ENCODE peak calls at places on chromosomes 2 and 18, in five cellular contexts. K is HCT116, P is K562, W is SK-N-SH, X is H1. Q is an unnamed sample.

GRCh38 chr2:57549642-57550102 is 496.9 kb upstream of the VRK2 start:
- DNase-seq in K (peak; percentile 16), X (no peak), P (no peak), W (no peak), Q (peak; percentile 22)

GRCh38 chr2:46298522-46299351 is 1.5 kb downstream of the EPAS1 start:
- DNase-seq in W (peak; percentile 88), P (peak; percentile 26), X (no peak), K (no peak), Q (peak; percentile 44)

GRCh38 chr2:153819501-153819900 is 52.2 kb upstream of the GALNT13 start:
- DNase-seq in W (no peak), K (no peak), P (no peak), X (no peak), Q (no peak)

GRCh38 chr2:105590780-105591660 is 153.7 kb upstream of the NCK2 start:
- DNase-seq in W (no peak), X (no peak), K (no peak), P (no peak), Q (peak; percentile 34)

GRCh38 chr2:234512884-234513669 is 16.2 kb upstream of the ARL4C start:
- DNase-seq in P (peak; percentile 38), K (no peak), X (no peak), W (peak; percentile 64), Q (no peak)

GRCh38 chr18:39840406-39840805 is 2114.6 kb upstream of the PIK3C3 start:
- DNase-seq in X (no peak), P (no peak), W (no peak), K (no peak), Q (no peak)

GRCh38 chr18:36509646-36510197 is 212.2 kb downstream of the FHOD3 start:
- DNase-seq in K (no peak), X (no peak), P (no peak), W (no peak), Q (peak; percentile 12)

GRCh38 chr2:160247295-160247694 is 47.2 kb upstream of the ITGB6 start:
- DNase-seq in P (no peak), X (no peak), W (no peak), K (no peak), Q (no peak)

GRCh38 chr2:74147729-74148456 is at the start of gene BOLA3:
- DNase-seq in W (peak; percentile 99), K (peak; percentile 39), P (peak; percentile 97), X (peak; percentile 49), Q (peak; percentile 80)

GRCh38 chr18:76449110-76449453 is 46.0 kb downstream of the ZNF516 start:
- DNase-seq in W (no peak), X (no peak), K (no peak), P (no peak), Q (no peak)

GRCh38 chr2:185202416-185202815 is 536.2 kb upstream of the FSIP2 start:
- DNase-seq in W (no peak), X (no peak), K (no peak), P (no peak), Q (no peak)
- TF ChIP-seq JUND in W (no peak), X (no peak), K (no peak), P (no peak), Q (no peak)

DNA sequence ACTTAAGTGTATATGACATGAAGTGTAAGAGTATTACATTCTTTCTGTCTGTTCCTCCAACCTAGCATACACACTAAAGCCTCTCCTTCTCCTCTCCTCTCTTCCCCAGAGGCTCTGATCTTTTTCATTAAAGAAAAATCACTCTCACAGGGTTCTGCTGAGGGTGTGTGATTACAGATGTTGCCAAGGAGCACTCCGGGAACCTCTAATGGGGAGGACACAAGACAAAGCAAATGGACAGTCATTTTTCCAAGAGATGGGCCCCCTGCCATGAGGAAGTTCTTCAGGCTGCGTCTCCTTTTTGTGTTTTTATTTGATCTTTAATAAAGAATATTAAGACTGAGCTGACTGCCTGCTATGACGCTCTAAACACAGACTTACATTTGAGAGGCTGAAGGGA is 578.0 kb downstream of the PIK3C3 start:
- DNase-seq in W (no peak), K (no peak), X (no peak), P (no peak), Q (no peak)
- TF ChIP-seq JUND in W (no peak), K (no peak), X (no peak), P (no peak), Q (no peak)

GRCh38 chr2:85598594-85599340 is 3.2 kb downstream of the RNF181 start:
- DNase-seq in W (no peak), K (no peak), X (no peak), P (no peak), Q (no peak)

GRCh38 chr2:85594715-85595377 is 699 bp upstream of the RNF181 start:
- DNase-seq in X (no peak), K (no peak), P (no peak), W (no peak), Q (no peak)

GRCh38 chr2:85595378-85596232 is at the start of gene RNF181:
- DNase-seq in P (peak; percentile 94), X (peak; percentile 85), W (peak; percentile 95), K (peak; percentile 96), Q (peak; percentile 98)

GRCh38 chr2:85596486-85597143 is 1.1 kb downstream of the RNF181 start:
- DNase-seq in K (no peak), X (no peak), P (no peak), W (no peak), Q (no peak)

DNA sequence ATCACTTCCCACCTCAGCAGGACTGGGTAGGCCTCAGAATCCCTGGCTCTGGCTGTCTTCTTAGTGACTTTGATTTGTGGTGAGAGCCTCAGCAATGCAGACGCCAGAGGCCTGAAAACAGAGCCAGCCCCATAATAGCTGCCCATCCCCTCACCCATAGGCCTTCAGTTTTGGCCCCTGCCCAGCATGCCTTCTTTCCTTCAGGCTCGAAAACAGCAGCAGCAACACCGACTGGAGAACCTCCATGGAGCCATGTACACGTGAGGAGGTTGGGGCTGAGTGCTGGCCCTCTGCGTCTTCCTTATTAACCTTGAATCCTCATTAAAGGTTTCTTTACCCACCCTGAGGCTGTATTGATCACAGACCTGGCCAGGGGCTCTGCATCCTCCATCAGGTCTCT is 1.7 kb downstream of the RNF181 start:
- DNase-seq in W (no peak), X (no peak), K (no peak), P (no peak), Q (no peak)
- TF ChIP-seq JUND in W (no peak), X (no peak), K (no peak), P (no peak), Q (no peak)

DNA sequence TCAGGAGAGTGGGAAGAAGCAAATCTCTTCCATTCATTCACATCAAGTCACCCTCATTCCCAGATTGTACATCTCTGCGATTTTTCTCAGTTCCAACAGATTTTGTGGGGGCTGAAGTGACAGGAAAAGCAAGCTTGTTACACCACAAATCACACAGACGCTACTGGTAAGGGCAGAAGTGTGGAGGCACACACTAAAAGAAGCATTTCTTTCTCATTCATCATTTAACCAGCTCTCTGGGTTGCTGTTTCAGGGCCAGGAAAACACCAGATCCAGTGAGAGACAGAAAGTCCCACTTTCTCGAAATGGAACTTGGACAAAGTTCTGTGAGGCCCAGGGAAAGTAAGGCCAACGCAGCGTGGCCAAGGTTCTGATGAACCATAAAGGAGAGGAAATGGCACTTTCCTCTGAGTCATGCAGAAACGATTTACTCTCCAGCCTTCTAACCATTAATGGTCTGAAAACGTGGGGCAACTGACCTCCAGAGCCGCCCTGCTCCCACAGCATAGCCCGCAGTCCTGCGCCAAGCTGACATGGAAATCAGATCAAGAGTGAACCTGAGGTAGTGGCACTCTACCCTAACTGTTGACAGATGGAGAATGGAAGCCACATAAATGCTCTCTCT is 191.0 kb downstream of the C1D start:
- DNase-seq in X (no peak), K (no peak), W (no peak), P (no peak), Q (no peak)
- TF ChIP-seq JUND in X (no peak), K (no peak), W (peak; percentile 89), P (no peak), Q (no peak)

DNA sequence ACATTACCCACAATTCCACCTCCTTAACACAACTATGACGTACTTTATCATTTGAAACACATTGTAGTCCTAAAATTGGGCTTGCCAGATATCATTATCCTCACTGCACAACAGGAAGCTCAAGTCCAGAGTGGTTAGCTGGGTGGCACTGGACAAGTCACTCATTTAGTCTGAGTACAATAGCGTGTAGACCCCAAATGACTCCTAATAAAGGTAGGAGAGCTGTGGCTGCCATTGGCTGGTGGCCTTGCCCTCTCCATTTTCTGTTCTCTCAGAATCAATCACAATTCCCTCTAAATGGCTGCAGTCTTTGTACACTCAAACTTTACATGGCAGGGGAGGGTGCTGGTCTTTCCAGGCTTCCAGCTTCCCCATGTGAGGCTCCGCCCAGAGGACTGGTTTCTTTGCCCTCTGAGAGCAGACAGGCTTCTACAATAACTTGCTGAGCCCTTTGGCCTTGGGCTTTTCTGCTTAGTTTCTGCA is 11.7 kb downstream of the PSTPIP2 start:
- DNase-seq in W (no peak), X (no peak), P (peak; percentile 40), K (no peak), Q (peak; percentile 20)
- TF ChIP-seq JUND in W (no peak), X (no peak), P (no peak), K (no peak), Q (no peak)

DNA sequence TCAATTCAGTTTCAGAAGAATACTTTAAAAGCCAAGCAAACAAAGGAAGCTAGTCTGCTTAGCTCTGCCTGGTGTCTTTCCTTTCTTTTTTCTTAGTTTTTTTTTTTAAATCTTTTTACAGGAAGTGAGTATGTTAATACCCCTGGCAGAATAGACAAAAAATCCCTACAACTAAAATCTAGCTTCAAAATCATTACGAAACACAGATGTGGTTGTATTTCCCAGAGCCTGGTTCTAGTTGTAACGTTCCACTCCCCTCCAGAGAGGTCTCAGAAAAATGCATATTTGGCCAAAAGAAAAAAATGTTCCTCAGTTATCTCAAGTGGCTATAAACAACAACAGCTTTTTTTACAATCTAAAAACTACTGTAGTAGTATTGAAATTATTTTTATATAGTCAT is 202.1 kb upstream of the RND3 start:
- DNase-seq in X (no peak), K (no peak), W (no peak), P (no peak), Q (no peak)
- TF ChIP-seq JUND in X (no peak), K (no peak), W (no peak), P (no peak), Q (no peak)

Q was measured in T47D.